ENCODE peak calls at places on chromosome 4, in four cellular contexts. One of them, this sample, is unnamed.
A peak's percentile ranks its signal among the peaks of the same experiment; 100 is the strongest.

GRCh38 chr4:75434105-75434504 is 80.1 kb downstream of the RCHY1 start:
- DNase-seq in IMR-90: no peak
- DNase-seq in right lobe of liver: no peak
- DNase-seq in endothelial cell of umbilical vein: no peak
- DNase-seq in this sample: no peak

GRCh38 chr4:105225500-105225899 is 78.8 kb downstream of the TET2 start:
- DNase-seq in IMR-90: no peak
- DNase-seq in right lobe of liver: no peak
- DNase-seq in endothelial cell of umbilical vein: no peak
- DNase-seq in this sample: no peak

GRCh38 chr4:145066063-145066501 is 31.9 kb downstream of the ANAPC10 start:
- DNase-seq in IMR-90: no peak
- DNase-seq in right lobe of liver: no peak
- DNase-seq in endothelial cell of umbilical vein: peak; percentile 41
- DNase-seq in this sample: no peak

GRCh38 chr4:94889523-94889922 is 131.8 kb downstream of the BMPR1B start:
- DNase-seq in IMR-90: no peak
- DNase-seq in right lobe of liver: no peak
- DNase-seq in endothelial cell of umbilical vein: no peak
- DNase-seq in this sample: no peak

GRCh38 chr4:110091426-110091825 is 107.0 kb downstream of the ELOVL6 start:
- DNase-seq in IMR-90: peak; percentile 88
- DNase-seq in right lobe of liver: no peak
- DNase-seq in endothelial cell of umbilical vein: peak; percentile 45
- DNase-seq in this sample: no peak

GRCh38 chr4:123616970-123617392 is 220.4 kb downstream of the SPRY1 start:
- DNase-seq in IMR-90: no peak
- DNase-seq in right lobe of liver: no peak
- DNase-seq in endothelial cell of umbilical vein: peak; percentile 81
- DNase-seq in this sample: no peak

GRCh38 chr4:53023640-53024299 is 161.7 kb downstream of the RASL11B start:
- DNase-seq in IMR-90: no peak
- DNase-seq in right lobe of liver: no peak
- DNase-seq in endothelial cell of umbilical vein: no peak
- DNase-seq in this sample: no peak

GRCh38 chr4:129328176-129328575 is 232.2 kb downstream of the C4orf33 start:
- DNase-seq in IMR-90: no peak
- DNase-seq in right lobe of liver: no peak
- DNase-seq in endothelial cell of umbilical vein: peak; percentile 29
- DNase-seq in this sample: no peak

GRCh38 chr4:107863850-107864371 is 39.2 kb downstream of the SGMS2 start:
- DNase-seq in IMR-90: peak; percentile 51
- DNase-seq in right lobe of liver: peak; percentile 60
- DNase-seq in endothelial cell of umbilical vein: peak; percentile 77
- DNase-seq in this sample: no peak

GRCh38 chr4:176273741-176274140 is 4.7 kb upstream of the ASB5 start:
- DNase-seq in IMR-90: no peak
- DNase-seq in right lobe of liver: no peak
- DNase-seq in endothelial cell of umbilical vein: no peak
- DNase-seq in this sample: no peak

GRCh38 chr4:181821039-181822004 is 421.9 kb upstream of the TENM3 start:
- DNase-seq in IMR-90: peak; percentile 77
- DNase-seq in right lobe of liver: no peak
- DNase-seq in endothelial cell of umbilical vein: no peak
- DNase-seq in this sample: no peak

GRCh38 chr4:168857546-168858314 is 152.3 kb downstream of the CBR4 start:
- DNase-seq in IMR-90: peak; percentile 94
- DNase-seq in right lobe of liver: no peak
- DNase-seq in endothelial cell of umbilical vein: peak; percentile 58
- DNase-seq in this sample: no peak

GRCh38 chr4:184911310-184911709 is 85.5 kb upstream of the ACSL1 start:
- DNase-seq in IMR-90: peak; percentile 40
- DNase-seq in right lobe of liver: no peak
- DNase-seq in endothelial cell of umbilical vein: peak; percentile 11
- DNase-seq in this sample: no peak

GRCh38 chr4:170990989-170991589 is 822.1 kb upstream of the GALNTL6 start:
- DNase-seq in IMR-90: no peak
- DNase-seq in right lobe of liver: no peak
- DNase-seq in endothelial cell of umbilical vein: no peak
- DNase-seq in this sample: peak; percentile 32

GRCh38 chr4:167233523-167234387 is 539 bp downstream of the SPOCK3 start:
- DNase-seq in IMR-90: no peak
- DNase-seq in right lobe of liver: no peak
- DNase-seq in endothelial cell of umbilical vein: peak; percentile 23
- DNase-seq in this sample: peak; percentile 9

GRCh38 chr4:8215001-8215427 is 15.9 kb downstream of the SH3TC1 start:
- DNase-seq in IMR-90: peak; percentile 84
- DNase-seq in right lobe of liver: no peak
- DNase-seq in endothelial cell of umbilical vein: peak; percentile 20
- DNase-seq in this sample: no peak

DNA sequence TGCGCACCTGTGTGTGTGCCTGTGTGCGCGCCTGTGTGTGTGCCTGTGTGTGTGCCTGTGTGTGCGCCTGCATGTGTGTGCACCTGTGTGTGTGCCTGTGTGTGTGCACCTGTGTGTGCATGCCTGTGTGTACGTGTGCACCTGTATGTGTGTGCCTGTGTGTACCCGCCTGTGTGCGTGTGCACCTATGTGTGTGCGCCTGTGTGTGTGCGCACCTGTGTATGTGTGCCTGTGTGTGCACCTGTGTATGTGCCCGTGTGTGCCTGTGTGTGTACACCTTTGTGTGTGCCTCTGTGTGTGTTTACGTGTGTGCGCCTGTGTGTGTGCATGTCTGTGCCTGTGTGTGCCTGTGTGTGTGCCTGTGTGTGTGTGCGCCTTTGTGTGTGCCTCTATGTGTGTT is 33.5 kb downstream of the ZFP42 start:
- DNase-seq in IMR-90: no peak
- DNase-seq in right lobe of liver: no peak
- DNase-seq in endothelial cell of umbilical vein: no peak
- DNase-seq in this sample: no peak
- TF ChIP-seq POLR2A in IMR-90: no peak
- TF ChIP-seq POLR2A in right lobe of liver: no peak
- TF ChIP-seq POLR2A in endothelial cell of umbilical vein: no peak
- TF ChIP-seq POLR2A in this sample: no peak

DNA sequence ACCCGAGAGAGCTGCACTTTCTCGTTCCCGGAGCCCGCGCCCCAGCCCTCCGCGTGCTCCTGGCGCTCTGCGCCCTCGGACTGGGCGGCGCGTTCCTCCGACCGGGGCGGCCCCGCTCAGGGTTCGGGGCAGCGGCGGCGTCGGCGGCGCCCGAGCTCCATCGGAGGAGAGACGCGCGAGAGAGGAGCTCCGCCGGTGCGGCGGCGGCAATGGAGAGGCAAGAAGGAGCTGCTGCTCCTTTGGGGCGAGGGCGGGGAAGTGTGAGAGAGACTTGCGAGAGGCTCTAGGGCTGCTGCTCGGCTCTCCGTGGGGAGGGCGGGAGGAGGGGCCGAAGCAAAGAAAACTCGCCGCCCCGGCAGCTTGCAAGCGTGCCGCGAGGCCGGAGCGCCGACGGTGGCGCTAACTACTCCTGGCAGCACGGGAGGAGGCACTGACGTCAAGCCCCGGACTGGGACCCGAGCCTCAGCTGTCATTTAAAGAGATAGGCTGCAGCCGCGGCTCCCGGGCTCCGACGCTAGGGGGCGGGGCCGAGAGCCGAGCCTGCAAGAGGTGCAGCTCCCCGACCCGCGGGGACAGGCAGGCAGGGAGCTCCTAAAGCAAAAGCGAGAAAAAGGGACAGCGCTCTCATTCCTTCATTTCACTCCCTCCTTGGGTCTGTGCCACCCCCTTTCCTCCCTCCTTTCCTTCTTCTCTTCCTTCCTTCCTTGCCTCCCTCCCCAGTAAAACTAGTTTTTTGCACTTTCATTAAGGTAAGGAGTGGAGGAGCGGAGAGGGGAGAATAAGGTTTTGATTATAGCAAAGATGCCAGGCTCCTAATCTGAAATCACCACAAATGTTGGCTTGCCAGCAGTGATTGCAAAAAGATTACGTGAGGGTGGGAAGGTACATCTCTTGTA is at the start of gene KCTD8:
- DNase-seq in IMR-90: peak; percentile 39
- DNase-seq in right lobe of liver: peak; percentile 79
- DNase-seq in endothelial cell of umbilical vein: peak; percentile 78
- DNase-seq in this sample: peak; percentile 82
- TF ChIP-seq POLR2A in IMR-90: no peak
- TF ChIP-seq POLR2A in right lobe of liver: no peak
- TF ChIP-seq POLR2A in endothelial cell of umbilical vein: no peak
- TF ChIP-seq POLR2A in this sample: no peak

GRCh38 chr4:1348014-1348513 is 1.1 kb downstream of the UVSSA start:
- DNase-seq in IMR-90: no peak
- DNase-seq in right lobe of liver: peak; percentile 50
- DNase-seq in endothelial cell of umbilical vein: no peak
- DNase-seq in this sample: peak; percentile 28

GRCh38 chr4:1345905-1346780 is 865 bp upstream of the UVSSA start:
- DNase-seq in IMR-90: peak; percentile 16
- DNase-seq in right lobe of liver: peak; percentile 72
- DNase-seq in endothelial cell of umbilical vein: peak; percentile 61
- DNase-seq in this sample: peak; percentile 74

GRCh38 chr4:1347410-1347864 is 429 bp downstream of the UVSSA start:
- DNase-seq in IMR-90: peak; percentile 82
- DNase-seq in right lobe of liver: peak; percentile 79
- DNase-seq in endothelial cell of umbilical vein: peak; percentile 89
- DNase-seq in this sample: peak; percentile 85

GRCh38 chr4:1348746-1349145 is 1.7 kb downstream of the UVSSA start:
- DNase-seq in IMR-90: no peak
- DNase-seq in right lobe of liver: peak; percentile 53
- DNase-seq in endothelial cell of umbilical vein: no peak
- DNase-seq in this sample: no peak

DNA sequence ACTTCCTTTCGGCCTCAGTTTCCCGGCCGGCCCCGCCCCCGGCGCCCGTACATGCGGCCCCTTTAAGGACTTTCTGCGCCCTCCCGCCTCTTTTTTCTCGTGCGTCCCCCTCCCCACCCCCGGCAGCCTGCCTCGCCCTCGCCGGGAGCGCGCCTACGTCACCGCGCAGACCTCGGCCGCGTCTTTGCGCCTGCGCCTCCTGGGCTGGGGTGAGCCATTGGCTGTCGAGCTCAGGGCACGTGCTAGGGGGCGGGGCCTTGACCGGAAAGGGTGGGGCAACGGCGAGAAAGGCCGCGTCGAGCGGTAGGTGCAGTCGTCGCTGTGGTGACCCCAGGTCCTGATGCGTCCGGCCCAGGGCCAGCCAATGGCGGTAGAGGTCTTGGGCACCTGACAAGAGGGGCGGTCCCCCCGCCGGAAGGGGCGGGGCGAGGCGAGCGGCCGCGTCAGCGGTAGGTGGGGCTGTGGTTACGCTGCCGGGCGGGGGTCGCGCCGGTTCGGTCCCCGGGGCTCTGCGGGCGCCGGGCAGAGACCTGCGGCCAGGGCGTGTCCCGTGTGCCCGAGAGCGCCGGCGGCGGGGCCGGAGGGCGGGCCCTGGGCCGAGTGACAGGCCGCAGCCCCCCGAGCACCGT is at the start of gene UVSSA:
- DNase-seq in IMR-90: peak; percentile 99
- DNase-seq in right lobe of liver: peak; percentile 100
- DNase-seq in endothelial cell of umbilical vein: peak; percentile 100
- DNase-seq in this sample: peak; percentile 100
- TF ChIP-seq POLR2A in IMR-90: no peak
- TF ChIP-seq POLR2A in right lobe of liver: peak; percentile 96
- TF ChIP-seq POLR2A in endothelial cell of umbilical vein: no peak
- TF ChIP-seq POLR2A in this sample: peak; percentile 88

GRCh38 chr4:112296949-112297483 is at the start of gene ALPK1:
- DNase-seq in IMR-90: peak; percentile 94
- DNase-seq in right lobe of liver: no peak
- DNase-seq in endothelial cell of umbilical vein: peak; percentile 82
- DNase-seq in this sample: peak; percentile 60
- TF ChIP-seq POLR2A in IMR-90: peak; percentile 47
- TF ChIP-seq POLR2A in right lobe of liver: peak; percentile 63
- TF ChIP-seq POLR2A in endothelial cell of umbilical vein: no peak
- TF ChIP-seq POLR2A in this sample: peak; percentile 26

DNA sequence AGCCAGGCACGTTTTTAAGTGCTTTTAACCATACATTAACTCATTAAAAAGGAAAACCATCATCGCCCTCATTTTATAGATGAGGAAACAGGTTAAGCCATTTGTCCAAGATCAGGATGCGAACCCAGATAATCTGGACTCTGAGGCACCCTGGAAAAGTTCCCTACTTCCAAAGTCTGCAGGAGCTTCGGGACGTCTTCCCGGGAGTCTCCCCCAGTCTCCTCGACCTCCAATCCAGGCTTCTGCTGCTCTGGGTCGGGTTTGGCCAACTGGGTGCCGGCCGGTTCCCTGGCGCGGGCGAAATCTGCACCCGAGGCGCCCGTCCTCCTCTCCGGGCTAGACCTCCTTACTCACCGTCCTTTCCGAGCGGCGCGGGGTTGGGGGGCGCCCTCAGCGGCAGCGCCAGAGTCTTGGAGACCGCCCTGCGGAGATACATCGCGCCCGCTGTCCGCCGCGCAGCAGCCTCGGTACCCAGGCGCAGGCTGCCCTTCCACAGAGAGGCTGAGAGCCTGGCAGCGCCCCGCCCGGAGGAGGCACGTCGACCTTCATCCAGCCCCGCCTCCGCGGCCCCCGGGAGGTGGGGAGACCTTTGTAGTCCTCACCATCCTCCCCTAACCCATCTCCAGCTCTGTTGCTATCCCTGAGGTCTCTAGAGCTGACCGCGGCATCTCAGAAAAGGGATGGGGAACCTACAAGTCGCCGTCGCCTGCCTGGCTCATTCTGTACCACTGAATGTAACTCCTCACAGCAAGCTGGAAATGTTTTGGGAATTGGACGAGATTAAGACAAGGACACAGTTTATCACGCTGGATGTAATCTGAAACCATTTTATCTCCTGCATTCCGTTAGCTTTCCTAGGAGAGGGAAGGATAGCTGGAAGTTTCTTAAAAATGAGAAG is at the start of gene MGARP:
- DNase-seq in IMR-90: peak; percentile 30
- DNase-seq in right lobe of liver: no peak
- DNase-seq in endothelial cell of umbilical vein: peak; percentile 73
- DNase-seq in this sample: peak; percentile 30
- TF ChIP-seq POLR2A in IMR-90: no peak
- TF ChIP-seq POLR2A in right lobe of liver: no peak
- TF ChIP-seq POLR2A in endothelial cell of umbilical vein: peak; percentile 53
- TF ChIP-seq POLR2A in this sample: no peak